ENCODE peak calls at places on chromosomes 4 and X, in four cellular contexts. One of them, this sample, is unnamed.

GRCh38 chr4:39324446-39324845 is 41.7 kb downstream of the RFC1 start:
- DNase-seq in SK-N-SH: no peak
- DNase-seq in GM12878: no peak
- DNase-seq in HepG2: peak
- DNase-seq in this sample: no peak

GRCh38 chrX:9859711-9860555 is 73.7 kb downstream of the SHROOM2 start:
- DNase-seq in SK-N-SH: no peak
- DNase-seq in GM12878: no peak
- DNase-seq in HepG2: no peak
- DNase-seq in this sample: no peak

GRCh38 chrX:71911023-71911730 is 532 bp downstream of the NHSL2 start:
- DNase-seq in SK-N-SH: peak
- DNase-seq in GM12878: no peak
- DNase-seq in HepG2: no peak
- DNase-seq in this sample: no peak

GRCh38 chr4:139022835-139023234 is 7.3 kb downstream of the NOCT start:
- DNase-seq in SK-N-SH: no peak
- DNase-seq in GM12878: no peak
- DNase-seq in HepG2: no peak
- DNase-seq in this sample: no peak

GRCh38 chr4:1777822-1778641 is 15.1 kb upstream of the FGFR3 start:
- DNase-seq in SK-N-SH: no peak
- DNase-seq in GM12878: no peak
- DNase-seq in HepG2: peak
- DNase-seq in this sample: peak

GRCh38 chrX:119132961-119133360 is 5.3 kb upstream of the KIAA1210 start:
- DNase-seq in SK-N-SH: no peak
- DNase-seq in GM12878: no peak
- DNase-seq in HepG2: no peak
- DNase-seq in this sample: no peak

GRCh38 chr4:166195101-166195500 is 322.1 kb downstream of the TLL1 start:
- DNase-seq in SK-N-SH: no peak
- DNase-seq in GM12878: no peak
- DNase-seq in HepG2: no peak
- DNase-seq in this sample: no peak

GRCh38 chr4:158869001-158869400 is 100.2 kb downstream of the FNIP2 start:
- DNase-seq in SK-N-SH: no peak
- DNase-seq in GM12878: no peak
- DNase-seq in HepG2: no peak
- DNase-seq in this sample: no peak

GRCh38 chr4:81757706-81758105 is 286.0 kb upstream of the RASGEF1B start:
- DNase-seq in SK-N-SH: no peak
- DNase-seq in GM12878: no peak
- DNase-seq in HepG2: no peak
- DNase-seq in this sample: no peak

GRCh38 chrX:38618152-38618551 is 56.8 kb downstream of the TSPAN7 start:
- DNase-seq in SK-N-SH: no peak
- DNase-seq in GM12878: no peak
- DNase-seq in HepG2: no peak
- DNase-seq in this sample: no peak

GRCh38 chrX:50067435-50068292 is 133.1 kb downstream of the AKAP4 start:
- DNase-seq in SK-N-SH: peak
- DNase-seq in GM12878: no peak
- DNase-seq in HepG2: peak
- DNase-seq in this sample: peak

GRCh38 chrX:51192104-51192503 is 140.5 kb upstream of the NUDT10 start:
- DNase-seq in SK-N-SH: no peak
- DNase-seq in GM12878: no peak
- DNase-seq in HepG2: no peak
- DNase-seq in this sample: no peak

GRCh38 chrX:72137846-72138455 is 6.2 kb upstream of the RTL5 start:
- DNase-seq in SK-N-SH: no peak
- DNase-seq in GM12878: no peak
- DNase-seq in HepG2: no peak
- DNase-seq in this sample: no peak

GRCh38 chr4:15961778-15962510 is 1.0 kb downstream of the FGFBP2 start:
- DNase-seq in SK-N-SH: no peak
- DNase-seq in GM12878: no peak
- DNase-seq in HepG2: no peak
- DNase-seq in this sample: no peak

GRCh38 chr4:93203708-93204107 is 624.8 kb upstream of the ATOH1 start:
- DNase-seq in SK-N-SH: no peak
- DNase-seq in GM12878: no peak
- DNase-seq in HepG2: peak
- DNase-seq in this sample: no peak

GRCh38 chr4:153486281-153487151 is 20.4 kb downstream of the TMEM131L start:
- DNase-seq in SK-N-SH: no peak
- DNase-seq in GM12878: no peak
- DNase-seq in HepG2: peak
- DNase-seq in this sample: no peak

GRCh38 chr4:79650217-79650616 is 242.2 kb upstream of the GK2 start:
- DNase-seq in SK-N-SH: no peak
- DNase-seq in GM12878: no peak
- DNase-seq in HepG2: no peak
- DNase-seq in this sample: no peak

GRCh38 chr4:113256946-113257345 is 207.5 kb downstream of the ANK2 start:
- DNase-seq in SK-N-SH: no peak
- DNase-seq in GM12878: no peak
- DNase-seq in HepG2: no peak
- DNase-seq in this sample: no peak

GRCh38 chr4:100016191-100016590 is 66.1 kb upstream of the H2AZ1 start:
- DNase-seq in SK-N-SH: no peak
- DNase-seq in GM12878: no peak
- DNase-seq in HepG2: no peak
- DNase-seq in this sample: no peak

GRCh38 chr4:170854097-170854496 is 764.3 kb upstream of the AADAT start:
- DNase-seq in SK-N-SH: no peak
- DNase-seq in GM12878: no peak
- DNase-seq in HepG2: no peak
- DNase-seq in this sample: no peak

GRCh38 chr4:170849969-170850368 is 760.2 kb upstream of the AADAT start:
- DNase-seq in SK-N-SH: no peak
- DNase-seq in GM12878: peak
- DNase-seq in HepG2: no peak
- DNase-seq in this sample: no peak

GRCh38 chr4:170853422-170854021 is 763.8 kb upstream of the AADAT start:
- DNase-seq in SK-N-SH: peak
- DNase-seq in GM12878: peak
- DNase-seq in HepG2: peak
- DNase-seq in this sample: peak
- TF ChIP-seq NFIC in SK-N-SH: no peak
- TF ChIP-seq NFIC in GM12878: no peak
- TF ChIP-seq NFIC in HepG2: no peak
- TF ChIP-seq NFIC in this sample: no peak

GRCh38 chr4:82898322-82899243 is 2.0 kb upstream of the THAP9 start:
- DNase-seq in SK-N-SH: no peak
- DNase-seq in GM12878: no peak
- DNase-seq in HepG2: no peak
- DNase-seq in this sample: peak
- TF ChIP-seq NFIC in SK-N-SH: peak
- TF ChIP-seq NFIC in GM12878: no peak
- TF ChIP-seq NFIC in HepG2: no peak
- TF ChIP-seq NFIC in this sample: no peak

DNA sequence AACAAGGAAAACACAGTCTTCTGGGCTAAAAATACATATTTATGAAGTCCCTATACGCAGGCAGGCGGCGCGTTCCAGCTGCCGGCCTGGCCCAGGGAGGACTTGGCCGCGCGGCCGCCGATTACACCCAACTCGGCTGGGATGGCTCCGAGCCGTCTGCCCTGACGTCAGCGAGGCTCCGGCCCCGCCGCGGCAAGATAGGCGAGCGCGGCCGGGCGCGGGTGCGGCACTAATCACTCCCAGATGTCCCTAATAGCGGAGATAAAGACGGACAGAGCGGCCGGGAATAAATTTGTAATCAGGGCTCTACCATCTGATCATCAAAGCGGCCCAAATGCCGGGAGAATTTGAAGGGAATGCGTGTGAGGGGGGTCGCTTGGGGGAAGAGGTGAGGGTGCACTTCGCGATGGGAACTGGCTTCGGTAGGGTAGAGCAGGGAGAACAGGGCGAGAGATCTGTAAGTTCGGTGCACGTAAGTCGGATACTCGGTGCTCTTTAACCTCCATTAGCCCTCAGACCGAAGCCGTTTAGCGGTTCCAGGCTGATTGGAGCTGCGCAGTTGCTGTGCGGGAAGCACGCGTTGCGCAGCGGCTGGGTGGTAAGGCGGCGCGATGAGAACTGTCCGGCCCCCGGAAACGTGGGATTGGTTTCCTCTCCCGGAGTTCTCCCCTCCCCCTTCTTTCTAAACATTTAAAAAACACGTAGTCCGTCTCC is 7.7 kb downstream of the HAND2 start:
- DNase-seq in SK-N-SH: peak
- DNase-seq in GM12878: no peak
- DNase-seq in HepG2: no peak
- DNase-seq in this sample: peak
- TF ChIP-seq NFIC in SK-N-SH: peak
- TF ChIP-seq NFIC in GM12878: no peak
- TF ChIP-seq NFIC in HepG2: no peak
- TF ChIP-seq NFIC in this sample: no peak

DNA sequence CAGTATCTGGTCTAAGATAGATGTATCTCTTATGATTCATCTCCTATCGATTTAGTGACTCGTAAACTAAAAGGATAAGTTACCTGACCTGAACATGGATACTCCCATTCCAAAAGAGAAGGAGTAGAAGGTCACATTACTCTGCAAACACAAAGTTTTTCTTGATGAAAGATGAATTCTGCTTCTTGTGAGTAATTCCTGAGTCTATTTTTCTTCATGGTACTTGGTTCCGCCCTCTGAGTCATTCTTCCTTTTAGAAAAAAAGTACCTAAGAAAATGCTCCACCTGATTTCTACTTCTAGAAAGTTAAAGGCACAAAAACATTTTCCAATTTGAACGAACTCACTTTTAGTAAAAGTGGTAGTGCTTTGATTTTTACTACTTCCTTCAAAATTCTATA is 223.0 kb upstream of the SLIT2 start:
- DNase-seq in SK-N-SH: no peak
- DNase-seq in GM12878: no peak
- DNase-seq in HepG2: no peak
- DNase-seq in this sample: no peak
- TF ChIP-seq NFIC in SK-N-SH: no peak
- TF ChIP-seq NFIC in GM12878: no peak
- TF ChIP-seq NFIC in HepG2: no peak
- TF ChIP-seq NFIC in this sample: no peak

GRCh38 chrX:17828156-17828555 is 32.9 kb downstream of the RAI2 start:
- DNase-seq in SK-N-SH: no peak
- DNase-seq in GM12878: no peak
- DNase-seq in HepG2: no peak
- DNase-seq in this sample: no peak
- TF ChIP-seq NFIC in SK-N-SH: no peak
- TF ChIP-seq NFIC in GM12878: no peak
- TF ChIP-seq NFIC in HepG2: no peak
- TF ChIP-seq NFIC in this sample: no peak

DNA sequence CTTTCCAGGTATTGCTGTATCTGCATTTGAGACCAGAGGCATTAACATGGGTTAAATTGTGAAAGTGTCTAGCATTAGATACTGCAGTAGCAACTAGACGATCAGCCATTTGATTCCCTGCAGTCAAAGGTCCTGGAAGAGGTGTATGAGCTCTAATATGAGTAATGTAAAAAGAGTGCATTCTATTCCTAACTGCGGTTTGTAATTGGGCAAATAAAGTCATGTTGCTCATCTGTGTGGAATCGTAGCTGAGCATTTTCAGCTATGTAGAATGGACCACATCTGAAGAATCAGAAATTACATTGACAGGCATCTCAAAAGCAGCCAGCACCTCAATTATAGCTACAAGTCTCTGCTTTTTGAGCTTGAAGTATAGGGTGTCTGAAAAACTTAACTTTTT is 157.6 kb downstream of the ZNF518B start:
- DNase-seq in SK-N-SH: no peak
- DNase-seq in GM12878: no peak
- DNase-seq in HepG2: no peak
- DNase-seq in this sample: no peak
- TF ChIP-seq NFIC in SK-N-SH: no peak
- TF ChIP-seq NFIC in GM12878: no peak
- TF ChIP-seq NFIC in HepG2: no peak
- TF ChIP-seq NFIC in this sample: peak

DNA sequence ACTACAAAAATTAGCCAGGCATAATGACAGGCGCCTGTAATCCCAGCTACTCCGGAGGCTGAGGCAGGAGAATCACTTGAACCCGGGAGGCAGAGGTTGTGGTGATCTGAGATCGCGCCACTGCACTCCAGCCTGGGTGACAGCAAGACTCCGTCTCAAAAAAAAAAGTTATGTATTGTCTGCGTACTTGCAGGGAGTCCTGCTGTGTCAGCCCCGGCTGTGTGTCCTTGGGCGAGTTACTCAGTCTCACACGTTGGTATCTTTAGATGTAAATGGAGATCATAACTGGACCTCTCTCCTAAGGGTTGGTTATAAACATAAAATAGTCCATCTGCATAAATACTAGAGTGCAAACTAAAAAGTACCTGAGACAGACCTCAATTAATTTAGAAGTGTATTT is 22.7 kb upstream of the TBC1D14 start:
- DNase-seq in SK-N-SH: no peak
- DNase-seq in GM12878: no peak
- DNase-seq in HepG2: no peak
- DNase-seq in this sample: no peak
- TF ChIP-seq NFIC in SK-N-SH: no peak
- TF ChIP-seq NFIC in GM12878: no peak
- TF ChIP-seq NFIC in HepG2: no peak
- TF ChIP-seq NFIC in this sample: no peak